ENCODE peak calls at places on chromosomes 16 and 17, in nine cellular contexts. F, R, N, H, Q, K, L, A and Y are unnamed samples.
A peak's percentile ranks its signal among the peaks of the same experiment; 100 is the strongest.

GRCh38 chr17:63641678-63642077 is 19.5 kb downstream of the MAP3K3 start:
- DNase-seq in H (no peak), K (no peak), N (no peak), L (no peak), F (no peak), A (no peak), R (no peak), Q (no peak), Y (no peak)

GRCh38 chr17:65446838-65447526 is 114.5 kb downstream of the AXIN2 start:
- DNase-seq in H (no peak), A (no peak), K (no peak), N (no peak), L (no peak), Q (no peak), R (no peak), F (no peak), Y (no peak)

GRCh38 chr16:70589998-70590471 is 56.3 kb upstream of the IL34 start:
- DNase-seq in K (no peak), Q (no peak), A (no peak), L (peak; percentile 51), H (no peak), F (no peak), N (peak; percentile 88), R (no peak), Y (no peak)

GRCh38 chr17:50420419-50421112 is 5.5 kb upstream of the ACSF2 start:
- DNase-seq in A (no peak), F (no peak), N (peak; percentile 55), L (peak; percentile 70), Q (no peak), H (no peak), K (no peak), R (no peak), Y (no peak)

GRCh38 chr17:73404246-73404645 is 92.4 kb upstream of the CDC42EP4 start:
- DNase-seq in L (no peak), H (no peak), Q (no peak), K (no peak), R (no peak), F (no peak), A (no peak), N (no peak), Y (no peak)

GRCh38 chr17:55117063-55117611 is 147.6 kb upstream of the HLF start:
- DNase-seq in A (no peak), K (no peak), R (no peak), F (no peak), L (no peak), H (no peak), N (no peak), Q (no peak), Y (no peak)

GRCh38 chr17:8384801-8385335 is 1.9 kb upstream of the RPL26 start:
- DNase-seq in K (no peak), Q (no peak), A (no peak), H (no peak), N (peak; percentile 81), R (no peak), F (no peak), L (peak; percentile 91), Y (no peak)

GRCh38 chr16:81376880-81377279 is 62.1 kb downstream of the GAN start:
- DNase-seq in L (no peak), F (peak; percentile 3), K (no peak), R (no peak), Q (peak; percentile 2), N (no peak), H (peak; percentile 9), A (no peak), Y (no peak)

GRCh38 chr17:76501018-76501826 is at the start of gene RHBDF2:
- DNase-seq in K (peak; percentile 98), A (peak; percentile 94), N (peak; percentile 70), H (peak; percentile 100), Q (peak; percentile 81), R (peak; percentile 74), L (peak; percentile 85), F (peak; percentile 91), Y (peak; percentile 88)

GRCh38 chr16:65727534-65728137 is 605.8 kb upstream of the CDH11 start:
- DNase-seq in L (no peak), A (no peak), N (no peak), F (no peak), R (no peak), H (no peak), K (no peak), Q (no peak), Y (no peak)

GRCh38 chr16:1640261-1640956 is 28.2 kb downstream of the CRAMP1 start:
- DNase-seq in N (no peak), K (no peak), Q (no peak), L (no peak), F (no peak), H (no peak), A (no peak), R (no peak), Y (no peak)

GRCh38 chr17:68843522-68843921 is 111.7 kb downstream of the ABCA8 start:
- DNase-seq in A (peak; percentile 35), Q (no peak), K (no peak), F (no peak), L (no peak), H (no peak), R (no peak), N (no peak), Y (no peak)

GRCh38 chr16:83967838-83968482 is at the start of gene NECAB2:
- DNase-seq in H (peak; percentile 27), Q (peak; percentile 6), F (no peak), R (peak; percentile 65), A (peak; percentile 18), N (peak; percentile 15), K (no peak), L (peak; percentile 73), Y (no peak)

GRCh38 chr16:1290032-1290431 is 19.4 kb upstream of the UBE2I start:
- DNase-seq in H (no peak), Q (no peak), L (peak; percentile 30), N (no peak), A (no peak), F (no peak), R (no peak), K (no peak), Y (no peak)

GRCh38 chr17:28622186-28622585 is 8.2 kb upstream of the RSKR start:
- DNase-seq in R (no peak), Q (no peak), F (no peak), N (no peak), K (no peak), A (no peak), H (no peak), L (no peak), Y (no peak)